ENCODE peak calls at places on chromosomes 12 and 14, in eight cellular contexts. B, K, M, N, F, R, H and O are unnamed samples.
A peak's percentile ranks its signal among the peaks of the same experiment; 100 is the strongest.

GRCh38 chr12:754238-754816 is 1.9 kb downstream of the WNK1 start:
- DNase-seq in B (no peak), K (peak; percentile 43), M (no peak), N (peak; percentile 3), F (peak; percentile 15), R (no peak), H (peak; percentile 31), O (no peak)

GRCh38 chr12:16610743-16611142 is 4.8 kb upstream of the LMO3 start:
- DNase-seq in B (no peak), K (no peak), M (peak; percentile 52), N (no peak), F (no peak), R (no peak), H (peak; percentile 39), O (no peak)

GRCh38 chr14:51561141-51561540 is 90.6 kb upstream of the FRMD6 start:
- DNase-seq in B (no peak), K (no peak), M (no peak), N (no peak), F (no peak), R (no peak), H (no peak), O (no peak)

GRCh38 chr14:74427651-74428050 is 1.6 kb upstream of the SYNDIG1L start:
- DNase-seq in B (no peak), K (no peak), M (no peak), N (no peak), F (no peak), R (no peak), H (no peak), O (no peak)

GRCh38 chr12:132429932-132430643 is 59.9 kb upstream of the FBRSL1 start:
- DNase-seq in B (no peak), K (peak; percentile 44), M (peak; percentile 37), N (peak; percentile 59), F (no peak), R (peak; percentile 86), H (peak; percentile 86), O (no peak)

GRCh38 chr12:39173689-39174088 is 268.3 kb upstream of the CPNE8 start:
- DNase-seq in B (no peak), K (no peak), M (no peak), N (no peak), F (peak; percentile 24), R (no peak), H (no peak), O (no peak)

GRCh38 chr12:107484941-107485340 is 200.7 kb upstream of the PWP1 start:
- DNase-seq in B (no peak), K (no peak), M (no peak), N (no peak), F (no peak), R (no peak), H (no peak), O (no peak)

GRCh38 chr14:65826946-65827345 is 414.4 kb downstream of the FUT8 start:
- DNase-seq in B (no peak), K (no peak), M (no peak), N (no peak), F (no peak), R (no peak), H (no peak), O (no peak)

GRCh38 chr12:85283560-85283959 is 3.5 kb downstream of the ALX1 start:
- DNase-seq in B (no peak), K (no peak), M (no peak), N (no peak), F (no peak), R (no peak), H (no peak), O (no peak)

GRCh38 chr14:95011449-95012020 is 145.8 kb downstream of the DICER1 start:
- DNase-seq in B (no peak), K (no peak), M (no peak), N (no peak), F (no peak), R (no peak), H (no peak), O (no peak)

GRCh38 chr12:94603434-94604068 is 46.8 kb downstream of the TMCC3 start:
- DNase-seq in B (no peak), K (peak; percentile 26), M (peak; percentile 44), N (no peak), F (no peak), R (peak; percentile 69), H (peak; percentile 61), O (peak; percentile 31)

GRCh38 chr12:68675098-68675842 is 11.5 kb upstream of the NUP107 start:
- DNase-seq in B (no peak), K (no peak), M (no peak), N (peak; percentile 77), F (peak; percentile 29), R (peak; percentile 64), H (peak; percentile 41), O (no peak)

GRCh38 chr12:119840617-119841016 is 36.5 kb downstream of the CIT start:
- DNase-seq in B (no peak), K (no peak), M (no peak), N (no peak), F (no peak), R (no peak), H (no peak), O (no peak)

GRCh38 chr14:56590535-56590951 is 10.9 kb downstream of the TMEM260 start:
- DNase-seq in B (no peak), K (no peak), M (no peak), N (no peak), F (peak; percentile 29), R (no peak), H (no peak), O (no peak)

GRCh38 chr12:49288412-49288853 is 6.5 kb upstream of the PRPH start:
- DNase-seq in B (no peak), K (peak; percentile 79), M (peak; percentile 57), N (peak; percentile 37), F (no peak), R (peak; percentile 58), H (peak; percentile 64), O (no peak)

GRCh38 chr14:100900837-100901390 is 2.6 kb downstream of the RTL1 start:
- DNase-seq in B (no peak), K (no peak), M (no peak), N (no peak), F (peak; percentile 18), R (peak; percentile 50), H (peak; percentile 9), O (no peak)
- H3K4me3 ChIP-seq in B (peak overlapping the region; percentile 44), K (no peak overlapping the region), M (no peak overlapping the region), N (no peak overlapping the region), F (no peak overlapping the region), R (no peak overlapping the region), H (no peak overlapping the region), O (peak overlapping the region; percentile 16)

GRCh38 chr12:92784356-92784755 is 81.6 kb downstream of the PLEKHG7 start:
- DNase-seq in B (no peak), K (peak; percentile 67), M (peak; percentile 71), N (no peak), F (peak; percentile 76), R (no peak), H (no peak), O (no peak)

GRCh38 chr12:92784795-92785562 is 82.2 kb downstream of the PLEKHG7 start:
- DNase-seq in B (peak; percentile 19), K (peak; percentile 73), M (peak; percentile 83), N (peak; percentile 62), F (peak; percentile 76), R (no peak), H (peak; percentile 79), O (peak; percentile 39)

GRCh38 chr12:92775416-92775815 is 72.6 kb downstream of the PLEKHG7 start:
- DNase-seq in B (no peak), K (no peak), M (no peak), N (no peak), F (no peak), R (no peak), H (no peak), O (no peak)

GRCh38 chr12:92778525-92778924 is 75.7 kb downstream of the PLEKHG7 start:
- DNase-seq in B (no peak), K (no peak), M (no peak), N (no peak), F (no peak), R (no peak), H (no peak), O (no peak)

GRCh38 chr12:92779902-92780301 is 77.1 kb downstream of the PLEKHG7 start:
- DNase-seq in B (no peak), K (peak; percentile 70), M (no peak), N (no peak), F (no peak), R (no peak), H (no peak), O (no peak)
- H3K36me3 ChIP-seq in B (no peaks in the 10 kb centered on the region), K (peaks cover 71% of the 10 kb centered on the region), M (peaks cover 10% of the 10 kb centered on the region), N (peaks cover 32% of the 10 kb centered on the region), F (peaks cover 2% of the 10 kb centered on the region), R (peaks cover 29% of the 10 kb centered on the region), H (peaks cover 39% of the 10 kb centered on the region), O (no peaks in the 10 kb centered on the region)

GRCh38 chr12:66187822-66188221 is 1.2 kb upstream of the IRAK3 start:
- DNase-seq in B (no peak), K (no peak), M (no peak), N (no peak), F (no peak), R (no peak), H (no peak), O (no peak)

GRCh38 chr12:66190519-66191406 is 1.7 kb downstream of the IRAK3 start:
- DNase-seq in B (no peak), K (no peak), M (peak; percentile 84), N (no peak), F (peak; percentile 4), R (no peak), H (no peak), O (no peak)

GRCh38 chr12:66187016-66187415 is 2.0 kb upstream of the IRAK3 start:
- DNase-seq in B (no peak), K (no peak), M (no peak), N (no peak), F (no peak), R (no peak), H (peak; percentile 24), O (no peak)

GRCh38 chr12:66189476-66189823 is 436 bp downstream of the IRAK3 start:
- DNase-seq in B (no peak), K (no peak), M (no peak), N (no peak), F (no peak), R (no peak), H (no peak), O (no peak)

DNA sequence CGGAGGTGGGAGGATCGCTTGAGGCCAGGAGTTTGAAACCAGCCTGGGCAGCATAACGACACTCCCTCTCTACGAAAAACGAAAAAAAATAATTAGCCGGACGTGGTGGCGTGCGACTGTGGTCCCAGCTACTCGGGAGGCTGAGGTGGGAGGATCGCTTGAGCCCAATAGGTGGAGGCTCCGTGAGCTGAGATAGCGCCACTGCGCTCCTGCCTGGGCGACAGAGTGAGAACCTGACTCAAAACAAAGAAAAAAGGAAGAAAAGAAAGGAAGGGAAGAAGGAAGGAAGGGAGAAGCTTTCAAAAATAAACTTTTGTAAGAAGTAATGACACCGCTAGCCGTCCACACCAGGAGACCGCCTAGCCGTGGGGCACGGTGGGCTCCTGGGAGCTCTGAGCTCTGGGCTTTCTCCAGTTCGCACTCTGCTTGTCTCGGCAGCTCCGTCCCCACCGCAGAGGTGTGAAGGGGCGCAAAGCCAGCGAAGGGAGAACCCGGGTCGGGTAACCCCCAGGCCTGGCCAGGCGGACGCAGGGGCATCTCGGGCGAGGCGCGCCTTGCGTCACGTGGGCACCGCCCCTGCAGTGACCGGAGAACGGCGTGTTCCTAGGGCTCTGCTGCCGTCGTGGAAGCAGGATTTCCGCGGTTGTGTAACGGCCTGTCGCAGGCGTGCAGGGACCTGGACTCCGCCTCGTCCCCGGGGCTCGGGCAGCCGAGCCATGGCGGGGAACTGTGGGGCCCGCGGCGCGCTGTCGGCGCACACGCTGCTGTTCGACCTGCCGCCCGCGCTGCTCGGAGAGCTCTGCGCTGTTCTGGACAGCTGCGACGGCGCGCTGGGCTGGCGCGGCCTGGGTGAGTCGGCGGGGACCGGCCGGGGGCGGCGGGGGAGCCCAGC is at the start of gene IRAK3:
- DNase-seq in B (peak; percentile 1), K (peak; percentile 52), M (peak; percentile 40), N (no peak), F (peak; percentile 37), R (peak; percentile 83), H (no peak), O (peak; percentile 9)
- H3K4me3 ChIP-seq in B (peak within 1 kb of the TSS; percentile 49), K (peak within 1 kb of the TSS; percentile 90), M (peak within 1 kb of the TSS; percentile 58), N (peak within 1 kb of the TSS; percentile 49), F (peak within 1 kb of the TSS; percentile 64), R (peak within 1 kb of the TSS; percentile 47), H (no peak within 1 kb of the TSS), O (peak within 1 kb of the TSS; percentile 73)

GRCh38 chr12:63787306-63787705 is 7.6 kb downstream of the RXYLT1 start:
- DNase-seq in B (no peak), K (peak; percentile 51), M (no peak), N (no peak), F (peak; percentile 29), R (no peak), H (no peak), O (no peak)
- H3K36me3 ChIP-seq in B (peaks cover 5% of the 10 kb centered on the region), K (peaks cover 59% of the 10 kb centered on the region), M (no peaks in the 10 kb centered on the region), N (peaks cover 21% of the 10 kb centered on the region), F (peaks cover 2% of the 10 kb centered on the region), R (peaks cover 7% of the 10 kb centered on the region), H (peaks cover 90% of the 10 kb centered on the region), O (peaks cover 2% of the 10 kb centered on the region)